ENCODE peak calls at places on chromosomes 16 and 17, in five cellular contexts. J, Y, U, B and H are unnamed samples.
A peak's percentile ranks its signal among the peaks of the same experiment; 100 is the strongest.

GRCh38 chr16:27318399-27319256 is 4.9 kb downstream of the IL4R start:
- DNase-seq in J (no peak), Y (no peak), U (no peak), B (no peak), H (peak; percentile 95)

GRCh38 chr16:50267151-50267631 is 840 bp downstream of the ADCY7 start:
- DNase-seq in J (no peak), Y (no peak), U (no peak), B (no peak), H (no peak)

GRCh38 chr16:58730724-58731370 is 3.3 kb downstream of the GOT2 start:
- DNase-seq in J (no peak), Y (no peak), U (no peak), B (no peak), H (no peak)

GRCh38 chr17:33080091-33080490 is 88.4 kb downstream of the SPACA3 start:
- DNase-seq in J (no peak), Y (no peak), U (no peak), B (no peak), H (no peak)

GRCh38 chr17:38716368-38717005 is 11.4 kb downstream of the MLLT6 start:
- DNase-seq in J (no peak), Y (no peak), U (no peak), B (no peak), H (no peak)

GRCh38 chr17:75574404-75575093 is 13.1 kb upstream of the MYO15B start:
- DNase-seq in J (no peak), Y (no peak), U (no peak), B (no peak), H (no peak)

GRCh38 chr17:67829331-67829730 is 4.0 kb downstream of the BPTF start:
- DNase-seq in J (peak; percentile 49), Y (no peak), U (no peak), B (no peak), H (no peak)

GRCh38 chr17:31596382-31597323 is 205.2 kb downstream of the RAB11FIP4 start:
- DNase-seq in J (peak; percentile 70), Y (peak; percentile 54), U (no peak), B (peak; percentile 44), H (peak; percentile 83)

GRCh38 chr17:68468785-68469184 is 11.5 kb upstream of the WIPI1 start:
- DNase-seq in J (no peak), Y (no peak), U (no peak), B (peak; percentile 76), H (no peak)

GRCh38 chr16:48188449-48189102 is 32.8 kb upstream of the ABCC12 start:
- DNase-seq in J (peak; percentile 89), Y (no peak), U (no peak), B (peak; percentile 75), H (peak; percentile 89)

GRCh38 chr16:87855852-87856715 is 13.2 kb downstream of the SLC7A5 start:
- DNase-seq in J (no peak), Y (no peak), U (no peak), B (peak; percentile 83), H (no peak)

GRCh38 chr17:46984892-46985291 is 5.8 kb upstream of the RPRML start:
- DNase-seq in J (no peak), Y (no peak), U (no peak), B (peak; percentile 49), H (no peak)

GRCh38 chr17:75130632-75131277 is 787 bp downstream of the NT5C start:
- DNase-seq in J (no peak), Y (no peak), U (peak; percentile 71), B (peak; percentile 68), H (peak; percentile 58)

GRCh38 chr16:53611151-53611802 is 92.4 kb downstream of the RPGRIP1L start:
- DNase-seq in J (no peak), Y (no peak), U (no peak), B (no peak), H (no peak)

GRCh38 chr17:42065201-42065600 is 14.8 kb upstream of the C17orf113 start:
- DNase-seq in J (no peak), Y (no peak), U (no peak), B (no peak), H (no peak)

GRCh38 chr16:67884684-67885083 is at the start of gene NRN1L:
- DNase-seq in J (no peak), Y (peak; percentile 77), U (peak; percentile 95), B (no peak), H (no peak)

GRCh38 chr16:67883146-67883871 is 1.4 kb upstream of the NRN1L start:
- DNase-seq in J (no peak), Y (no peak), U (no peak), B (peak; percentile 67), H (peak; percentile 31)

GRCh38 chr16:67885545-67885944 is 860 bp downstream of the NRN1L start:
- DNase-seq in J (no peak), Y (no peak), U (no peak), B (no peak), H (no peak)

GRCh38 chr16:67882374-67883145 is 2.1 kb upstream of the NRN1L start:
- DNase-seq in J (no peak), Y (no peak), U (no peak), B (no peak), H (no peak)

DNA sequence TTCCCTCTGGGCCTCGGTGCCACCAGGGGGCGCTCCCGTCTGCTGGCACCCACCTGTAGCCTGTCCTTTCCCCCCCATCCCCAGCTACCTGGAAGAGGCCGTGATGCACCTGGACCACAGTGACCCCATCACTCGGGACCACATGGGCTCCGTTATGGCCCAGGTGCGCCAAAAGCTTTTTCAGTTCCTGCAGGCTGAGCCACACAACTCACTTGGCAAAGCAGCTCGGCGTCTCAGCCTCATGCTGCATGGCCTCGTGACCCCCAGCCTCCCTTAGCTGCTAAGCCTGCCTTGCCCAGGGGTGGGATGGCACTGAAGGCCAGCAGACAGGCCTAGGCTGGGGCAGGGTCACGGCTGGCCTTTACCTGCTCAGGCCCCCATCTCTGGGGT is 818 bp upstream of the NRN1L start:
- DNase-seq in J (no peak), Y (no peak), U (peak; percentile 76), B (peak; percentile 51), H (no peak)
- TF ChIP-seq CTCF in J (peak; percentile 92), Y (peak; percentile 87), U (peak; percentile 83), B (peak; percentile 96), H (peak; percentile 94)

GRCh38 chr17:3843935-3844516 is 2.0 kb downstream of the NCBP3 start:
- DNase-seq in J (no peak), Y (no peak), U (peak; percentile 29), B (peak; percentile 59), H (no peak)
- TF ChIP-seq GABPA in J (no peak), Y (no peak), U (no peak), B (no peak), H (no peak)

DNA sequence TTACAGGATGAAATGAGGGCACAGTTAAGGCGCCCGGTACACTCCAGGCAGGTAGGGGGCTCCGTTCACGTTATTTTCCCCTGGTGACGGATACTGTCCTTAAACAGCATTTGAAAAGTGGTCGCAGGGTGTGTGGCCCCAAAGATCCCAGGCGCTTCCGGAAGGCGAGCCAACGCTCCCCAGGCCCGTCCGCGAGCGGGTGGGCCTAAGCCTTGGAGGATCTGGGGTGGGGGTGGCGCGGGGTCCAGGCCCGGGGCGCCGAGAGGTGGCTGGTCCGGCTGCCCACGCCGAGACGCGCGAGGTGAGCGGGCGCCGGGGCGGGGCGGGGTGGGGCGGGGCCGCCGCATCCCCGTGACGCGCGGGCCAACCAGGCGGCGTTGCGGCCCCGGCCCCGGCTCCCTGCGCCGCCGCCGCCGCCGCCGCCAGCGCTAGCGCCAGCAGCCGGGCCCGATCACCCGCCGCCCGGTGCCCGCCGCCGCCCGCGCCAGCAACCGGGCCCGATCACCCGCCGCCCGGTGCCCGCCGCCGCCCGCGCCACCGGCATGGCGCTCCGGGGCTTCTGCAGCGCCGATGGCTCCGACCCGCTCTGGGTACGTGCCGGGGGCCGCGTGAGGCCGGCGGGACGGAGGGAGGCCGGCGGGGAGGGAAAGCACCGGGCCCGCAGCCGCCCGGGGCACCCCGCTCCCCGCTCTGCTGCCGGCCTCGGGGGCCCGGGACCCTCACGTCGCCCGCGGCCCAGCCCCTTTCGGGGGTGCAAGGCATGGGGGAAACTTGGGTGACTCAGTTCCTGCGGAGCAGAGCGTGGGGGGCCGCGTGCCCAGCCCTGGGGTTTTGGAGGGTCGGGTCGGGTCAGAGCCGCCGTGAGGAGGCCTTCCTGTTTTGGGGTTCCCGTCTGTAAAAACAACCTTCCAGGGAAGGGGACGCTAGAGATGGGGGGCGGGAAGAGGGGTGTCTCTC is at the start of gene ABCC1:
- DNase-seq in J (no peak), Y (no peak), U (peak; percentile 93), B (peak; percentile 60), H (peak; percentile 34)
- TF ChIP-seq CTCF in J (no peak), Y (peak; percentile 25), U (no peak), B (peak; percentile 40), H (no peak)

GRCh38 chr16:72291531-72291981 is 119.6 kb upstream of the PMFBP1 start:
- DNase-seq in J (no peak), Y (no peak), U (no peak), B (peak; percentile 28), H (no peak)
- TF ChIP-seq GABPA in J (no peak), Y (no peak), U (no peak), B (no peak), H (no peak)

DNA sequence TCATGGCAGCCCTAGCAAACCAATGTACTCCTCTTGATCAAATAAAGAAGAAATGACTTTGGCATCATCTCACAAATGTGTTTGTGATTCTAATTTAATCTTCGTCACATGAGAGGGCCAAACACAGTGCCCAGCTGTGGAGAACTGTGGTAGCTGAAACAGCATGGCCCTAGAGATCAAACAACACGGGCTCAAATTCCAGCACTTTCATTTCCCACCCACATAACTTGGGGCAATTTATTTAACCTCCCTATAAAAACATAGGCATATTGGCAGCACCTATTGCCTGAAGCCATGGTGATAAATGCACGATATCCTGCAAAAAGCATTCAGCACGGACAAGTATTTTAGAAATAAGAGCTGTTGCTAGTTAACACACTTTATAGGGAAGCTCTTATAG is 2.5 kb downstream of the ACSM1 start:
- DNase-seq in J (no peak), Y (no peak), U (no peak), B (no peak), H (no peak)
- TF ChIP-seq CTCF in J (no peak), Y (no peak), U (no peak), B (no peak), H (no peak)

GRCh38 chr16:89871895-89872294 is 1.5 kb upstream of the TCF25 start:
- DNase-seq in J (no peak), Y (no peak), U (no peak), B (no peak), H (no peak)

GRCh38 chr16:89870440-89870839 is 3.0 kb upstream of the TCF25 start:
- DNase-seq in J (no peak), Y (no peak), U (no peak), B (no peak), H (no peak)

GRCh38 chr16:89869911-89870310 is 3.5 kb upstream of the TCF25 start:
- DNase-seq in J (no peak), Y (no peak), U (no peak), B (no peak), H (no peak)

GRCh38 chr16:89873822-89874689 is 664 bp downstream of the TCF25 start:
- DNase-seq in J (peak; percentile 81), Y (peak; percentile 92), U (peak; percentile 96), B (peak; percentile 89), H (peak; percentile 80)

DNA sequence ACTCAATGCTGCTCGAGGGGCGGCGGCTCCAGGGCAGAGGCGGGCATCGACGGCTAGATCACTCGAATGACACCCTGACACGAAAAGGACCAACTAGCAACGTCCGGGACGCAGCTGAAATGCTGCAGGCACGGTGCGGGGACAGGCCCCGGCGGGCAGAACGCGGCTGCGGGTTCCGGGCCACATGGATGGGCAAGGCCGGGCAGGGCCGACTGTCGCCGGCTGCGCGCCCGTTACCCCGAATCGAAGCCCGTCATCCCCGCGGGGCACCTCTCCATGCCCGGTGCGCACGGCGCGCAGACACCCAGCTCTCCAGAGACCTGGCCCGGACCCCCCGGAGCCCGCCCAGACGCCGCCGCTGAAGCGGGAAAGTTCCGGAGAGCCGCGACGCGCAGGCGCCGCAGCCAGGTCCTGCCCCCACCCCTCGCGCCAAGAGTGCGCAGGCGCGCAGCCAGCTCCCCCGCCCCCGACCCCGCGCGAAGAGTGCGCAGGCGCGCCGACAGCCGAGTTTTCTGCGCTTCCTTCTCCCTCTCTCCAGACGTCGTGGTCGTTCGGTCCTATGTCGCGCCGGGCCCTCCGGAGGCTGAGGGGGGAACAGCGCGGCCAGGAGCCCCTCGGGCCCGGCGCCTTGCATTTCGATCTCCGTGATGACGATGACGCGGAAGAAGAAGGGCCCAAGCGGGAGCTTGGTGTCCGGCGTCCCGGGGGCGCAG is at the start of gene TCF25:
- DNase-seq in J (peak; percentile 43), Y (peak; percentile 70), U (peak; percentile 98), B (peak; percentile 82), H (peak; percentile 49)
- TF ChIP-seq GABPA in J (no peak), Y (no peak), U (no peak), B (no peak), H (no peak)